ENCODE peak calls at places on chromosome 9, in five cellular contexts. E is A549, T is adipocyte, R is kidney, L is heart right ventricle. X is an unnamed sample.

GRCh38 chr9:88917375-88917774 is 73.9 kb upstream of the S1PR3 start:
- DNase-seq in E (no peak), T (no peak), R (no peak), L (no peak), X (no peak)

GRCh38 chr9:5799314-5799713 is 33.6 kb downstream of the ERMP1 start:
- DNase-seq in E (peak; percentile 73), T (peak; percentile 80), R (no peak), L (no peak), X (no peak)

GRCh38 chr9:128091144-128091543 is 23.1 kb downstream of the SLC25A25 start:
- DNase-seq in E (no peak), T (peak; percentile 88), R (peak; percentile 73), L (peak; percentile 69), X (peak; percentile 92)

GRCh38 chr9:21764736-21765245 is 37.6 kb upstream of the MTAP start:
- DNase-seq in E (no peak), T (peak; percentile 25), R (no peak), L (no peak), X (no peak)

GRCh38 chr9:29697011-29697410 is 2123.7 kb upstream of the C9orf72 start:
- DNase-seq in E (no peak), T (no peak), R (no peak), L (no peak), X (no peak)

GRCh38 chr9:85108229-85108628 is 438.7 kb downstream of the NTRK2 start:
- DNase-seq in E (no peak), T (no peak), R (no peak), L (no peak), X (no peak)

GRCh38 chr9:35813434-35814105 is 1.3 kb downstream of the HINT2 start:
- DNase-seq in E (peak; percentile 79), T (peak; percentile 50), R (no peak), L (no peak), X (peak; percentile 72)

GRCh38 chr9:2837915-2838314 is 6.0 kb downstream of the PUM3 start:
- DNase-seq in E (peak; percentile 11), T (peak; percentile 58), R (no peak), L (no peak), X (no peak)

GRCh38 chr9:137025120-137025966 is 2.7 kb downstream of the ABCA2 start:
- DNase-seq in E (no peak), T (no peak), R (peak; percentile 97), L (no peak), X (no peak)

GRCh38 chr9:130137870-130138653 is 34.1 kb upstream of the NCS1 start:
- DNase-seq in E (peak; percentile 51), T (peak; percentile 90), R (no peak), L (peak; percentile 57), X (peak; percentile 81)

GRCh38 chr9:96618209-96619108 is 1.2 kb downstream of the CDC14B start:
- DNase-seq in E (peak; percentile 29), T (peak; percentile 80), R (peak; percentile 77), L (peak; percentile 40), X (peak; percentile 75)

GRCh38 chr9:759983-760715 is 81.3 kb upstream of the DMRT1 start:
- DNase-seq in E (no peak), T (no peak), R (no peak), L (no peak), X (no peak)

GRCh38 chr9:16637938-16638337 is 232.5 kb downstream of the BNC2 start:
- DNase-seq in E (no peak), T (no peak), R (no peak), L (no peak), X (no peak)

GRCh38 chr9:127132921-127133647 is 10.6 kb upstream of the ANGPTL2 start:
- DNase-seq in E (peak; percentile 24), T (peak; percentile 29), R (no peak), L (no peak), X (peak; percentile 84)

GRCh38 chr9:78821126-78821822 is 524.3 kb downstream of the PSAT1 start:
- DNase-seq in E (peak; percentile 52), T (peak; percentile 76), R (no peak), L (no peak), X (no peak)

GRCh38 chr9:130626249-130626982 is 38.0 kb upstream of the PRDM12 start:
- DNase-seq in E (peak; percentile 32), T (no peak), R (no peak), L (peak; percentile 43), X (peak; percentile 64)

GRCh38 chr9:34085581-34086500 is 37.2 kb upstream of the UBAP2 start:
- DNase-seq in E (no peak), T (no peak), R (no peak), L (peak; percentile 25), X (no peak)

GRCh38 chr9:38445154-38446043 is 21.1 kb upstream of the IGFBPL1 start:
- DNase-seq in E (no peak), T (no peak), R (no peak), L (no peak), X (no peak)

GRCh38 chr9:72540348-72540873 is 19.0 kb downstream of the TMC1 start:
- DNase-seq in E (peak; percentile 75), T (no peak), R (no peak), L (no peak), X (no peak)

GRCh38 chr9:88464851-88465250 is 70.1 kb upstream of the NXNL2 start:
- DNase-seq in E (no peak), T (peak; percentile 22), R (no peak), L (no peak), X (no peak)

GRCh38 chr9:129414377-129415021 is 206.4 kb downstream of the C9orf50 start:
- DNase-seq in E (peak; percentile 50), T (peak; percentile 74), R (peak; percentile 89), L (peak; percentile 39), X (peak; percentile 71)

GRCh38 chr9:9783211-9783610 is 829.6 kb downstream of the PTPRD start:
- DNase-seq in E (no peak), T (no peak), R (no peak), L (no peak), X (no peak)

GRCh38 chr9:95109456-95109855 is 208.1 kb downstream of the FANCC start:
- DNase-seq in E (no peak), T (no peak), R (peak; percentile 34), L (no peak), X (no peak)

GRCh38 chr9:75880556-75880955 is 9.9 kb upstream of the PCSK5 start:
- DNase-seq in E (peak; percentile 22), T (peak; percentile 12), R (no peak), L (no peak), X (no peak)

GRCh38 chr9:2267171-2267740 is 252.1 kb downstream of the SMARCA2 start:
- DNase-seq in E (no peak), T (no peak), R (peak; percentile 85), L (peak; percentile 48), X (no peak)

GRCh38 chr9:10876333-10876732 is 263.5 kb upstream of the PTPRD start:
- DNase-seq in E (no peak), T (no peak), R (no peak), L (no peak), X (no peak)

GRCh38 chr9:20242767-20243166 is 379.5 kb downstream of the MLLT3 start:
- DNase-seq in E (no peak), T (no peak), R (no peak), L (no peak), X (no peak)

GRCh38 chr9:115210699-115211098 is 92.7 kb upstream of the TNC start:
- DNase-seq in E (no peak), T (no peak), R (no peak), L (no peak), X (no peak)

GRCh38 chr9:76866689-76867088 is 39.2 kb downstream of the PRUNE2 start:
- DNase-seq in E (peak; percentile 80), T (peak; percentile 88), R (no peak), L (no peak), X (no peak)

GRCh38 chr9:131728961-131729360 is 10.9 kb downstream of the RAPGEF1 start:
- DNase-seq in E (no peak), T (no peak), R (no peak), L (no peak), X (no peak)
- H3K4me3 ChIP-seq in E (no peak overlapping the region), T (no peak overlapping the region), R (no peak overlapping the region), L (no peak overlapping the region), X (no peak overlapping the region)

GRCh38 chr9:86368871-86369521 is 14.8 kb upstream of the TUT7 start:
- DNase-seq in E (no peak), T (peak; percentile 74), R (no peak), L (no peak), X (no peak)
- H3K4me3 ChIP-seq in E (no peak overlapping the region), T (no peak overlapping the region), R (no peak overlapping the region), L (no peak overlapping the region), X (peak overlapping the region; percentile 57)

DNA sequence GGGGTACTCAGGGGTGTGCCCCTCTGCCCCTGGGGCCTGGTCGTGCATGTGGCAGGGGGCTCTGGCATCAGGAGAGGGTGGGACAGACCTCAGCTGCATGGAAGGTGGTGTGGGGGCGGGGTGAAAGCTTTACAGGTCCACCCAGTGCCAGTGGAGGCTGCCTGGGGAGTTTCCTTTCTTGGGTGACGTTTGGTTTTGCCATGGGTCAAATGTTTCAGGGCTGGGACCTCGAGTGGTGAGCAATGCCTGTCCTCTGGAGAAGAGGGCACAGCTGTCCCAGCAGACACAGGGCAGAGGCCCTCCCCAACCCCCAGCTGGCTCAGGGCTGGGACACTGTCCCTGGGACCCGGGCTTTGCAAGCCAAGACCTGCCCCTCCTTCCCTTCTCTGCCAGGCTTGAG is 3.6 kb downstream of the RXRA start:
- DNase-seq in E (no peak), T (no peak), R (peak; percentile 77), L (no peak), X (no peak)
- H3K4me3 ChIP-seq in E (no peak overlapping the region), T (peak overlapping the region; percentile 93), R (peak overlapping the region; percentile 82), L (peak overlapping the region; percentile 86), X (no peak overlapping the region)

GRCh38 chr9:93958121-93958874 is 3.1 kb upstream of the BARX1 start:
- DNase-seq in E (no peak), T (no peak), R (no peak), L (no peak), X (peak; percentile 79)
- H3K4me3 ChIP-seq in E (no peak overlapping the region), T (no peak overlapping the region), R (no peak overlapping the region), L (no peak overlapping the region), X (peak overlapping the region; percentile 6)

X was measured in endodermal cell.